ENCODE peak calls at places on chromosomes 6 and 20, in eight cellular contexts. I is stimulated activated CD8-positive, alpha-beta memory T cell treated with anti-CD3 and anti-CD28 coated beads, Interleukin-2, amount 100 ng/mL, for 1 hour; A is foreskin fibroblast; J is substantia nigra; Z is M059J; Y is left colon; Q is Caki2; R is activated CD8-positive, alpha-beta T cell treated with anti-CD3 and anti-CD28 coated beads, Interleukin-2, amount 10 ng/mL, durations not matched to agents 7 days and 5 days. T is an unnamed sample.

GRCh38 chr6:157143171-157143884 is 180.0 kb downstream of the TMEM242 start:
- DNase-seq in Q (peak; percentile 8), A (peak; percentile 82), R (no peak), I (peak; percentile 14), J (no peak), Z (peak; percentile 64), Y (no peak), T (no peak)

GRCh38 chr6:111777357-111777756 is 95.9 kb downstream of the FYN start:
- DNase-seq in Z (no peak), R (peak; percentile 32), Q (no peak), J (no peak), A (no peak), Y (no peak), I (no peak), T (no peak)

GRCh38 chr6:36241728-36242127 is 28.1 kb upstream of the PNPLA1 start:
- DNase-seq in Q (no peak), Y (no peak), Z (no peak), R (no peak), I (no peak), A (peak; percentile 26), J (no peak), T (no peak)

GRCh38 chr6:27441001-27441400 is 31.9 kb downstream of the ZNF184 start:
- DNase-seq in I (no peak), Q (peak; percentile 56), A (no peak), J (no peak), R (no peak), Y (no peak), Z (peak; percentile 79), T (no peak)

GRCh38 chr20:53829706-53830521 is 236.3 kb upstream of the ZNF217 start:
- DNase-seq in Y (no peak), R (peak; percentile 56), A (peak; percentile 34), I (no peak), J (no peak), Q (peak; percentile 72), Z (peak; percentile 79), T (no peak)

GRCh38 chr6:107284805-107285204 is 169.5 kb upstream of the BEND3 start:
- DNase-seq in J (no peak), I (no peak), Y (no peak), Q (no peak), Z (no peak), A (no peak), R (no peak), T (no peak)

GRCh38 chr20:4545526-4545925 is 176.2 kb upstream of the PRND start:
- DNase-seq in J (no peak), I (no peak), Z (no peak), Q (no peak), R (no peak), Y (no peak), A (no peak), T (no peak)

GRCh38 chr6:130574146-130574545 is 208.3 kb downstream of the TMEM200A start:
- DNase-seq in Q (no peak), I (no peak), J (no peak), Y (no peak), Z (no peak), A (no peak), R (no peak), T (no peak)

GRCh38 chr20:58482416-58482815 is 32.8 kb downstream of the APCDD1L start:
- DNase-seq in Q (no peak), Y (no peak), A (no peak), R (no peak), Z (peak; percentile 75), I (no peak), J (no peak), T (no peak)

GRCh38 chr6:89410231-89411018 is 1.6 kb downstream of the RRAGD start:
- DNase-seq in Y (no peak), R (no peak), Z (no peak), A (no peak), J (no peak), I (no peak), Q (no peak), T (no peak)

GRCh38 chr20:11117808-11118528 is 444.2 kb upstream of the JAG1 start:
- DNase-seq in J (no peak), Q (peak; percentile 39), I (no peak), R (no peak), A (peak; percentile 69), Z (peak; percentile 99), Y (no peak), T (no peak)

GRCh38 chr6:35080821-35081425 is 60.2 kb downstream of the TCP11 start:
- DNase-seq in Q (no peak), A (no peak), R (no peak), J (no peak), I (no peak), Z (no peak), Y (no peak), T (peak; percentile 29)

GRCh38 chr6:103800131-103800670 is 1059.5 kb downstream of the HACE1 start:
- DNase-seq in J (no peak), Q (no peak), A (no peak), I (no peak), Z (no peak), R (no peak), Y (no peak), T (no peak)

GRCh38 chr6:34561227-34561530 is 5.0 kb upstream of the SPDEF start:
- DNase-seq in I (no peak), Y (no peak), R (no peak), Z (no peak), A (no peak), Q (no peak), J (no peak), T (no peak)

GRCh38 chr20:8735674-8736073 is 333.2 kb upstream of the PLCB4 start:
- DNase-seq in A (no peak), Z (no peak), Y (no peak), J (no peak), I (no peak), R (no peak), Q (no peak), T (no peak)

GRCh38 chr6:13103169-13103568 is 225.2 kb downstream of the TBC1D7 start:
- DNase-seq in Q (no peak), Z (no peak), Y (no peak), J (no peak), R (no peak), I (no peak), A (no peak), T (no peak)

GRCh38 chr6:39841291-39841690 is 49.1 kb downstream of the DAAM2 start:
- DNase-seq in R (no peak), Q (no peak), Y (no peak), J (no peak), A (no peak), Z (peak; percentile 13), I (no peak), T (no peak)

GRCh38 chr6:107821591-107821990 is 2.5 kb downstream of the SCML4 start:
- DNase-seq in R (peak; percentile 34), Z (no peak), Y (no peak), J (no peak), I (no peak), A (no peak), Q (no peak), T (no peak)

GRCh38 chr20:63580796-63581461 is 6.9 kb upstream of the HELZ2 start:
- DNase-seq in A (no peak), R (peak; percentile 77), Z (peak; percentile 76), J (no peak), Y (no peak), Q (peak; percentile 46), I (peak; percentile 27), T (peak; percentile 42)

GRCh38 chr6:154951400-154952200 is 43.5 kb upstream of the TIAM2 start:
- DNase-seq in Y (no peak), J (no peak), I (no peak), Q (no peak), Z (peak; percentile 68), R (peak; percentile 51), A (no peak), T (no peak)

GRCh38 chr6:110590821-110591351 is 114.5 kb upstream of the SLC22A16 start:
- DNase-seq in J (no peak), Y (no peak), Z (peak; percentile 78), Q (no peak), A (peak; percentile 20), I (no peak), R (no peak), T (no peak)

GRCh38 chr20:18414140-18414539 is 52.7 kb downstream of the DZANK1 start:
- DNase-seq in J (no peak), Q (no peak), A (no peak), Y (no peak), Z (no peak), R (no peak), I (no peak), T (no peak)

GRCh38 chr20:5687884-5688283 is 62.3 kb upstream of the SHLD1 start:
- DNase-seq in I (no peak), R (no peak), Q (no peak), A (no peak), J (peak; percentile 6), Z (no peak), Y (no peak), T (no peak)

GRCh38 chr20:58953050-58953449 is 28.0 kb upstream of the NELFCD start:
- DNase-seq in J (no peak), R (no peak), Y (no peak), I (no peak), Z (no peak), Q (no peak), A (no peak), T (no peak)

T was measured in mucosa of descending colon.